ENCODE peak calls at places on chromosomes 12 and 14, in four cellular contexts. One of them, this sample, is unnamed.

GRCh38 chr12:3046441-3047200 is 30.6 kb upstream of the TSPAN9 start:
- DNase-seq in K562: no peak
- DNase-seq in H1: no peak
- DNase-seq in HepG2: no peak
- DNase-seq in this sample: no peak

GRCh38 chr12:21666722-21667121 is 9.1 kb upstream of the LDHB start:
- DNase-seq in K562: no peak
- DNase-seq in H1: no peak
- DNase-seq in HepG2: no peak
- DNase-seq in this sample: no peak

GRCh38 chr12:12506541-12506940 is 56.1 kb downstream of the DUSP16 start:
- DNase-seq in K562: no peak
- DNase-seq in H1: no peak
- DNase-seq in HepG2: no peak
- DNase-seq in this sample: no peak

GRCh38 chr12:93368766-93369165 is 9.0 kb upstream of the NUDT4 start:
- DNase-seq in K562: no peak
- DNase-seq in H1: no peak
- DNase-seq in HepG2: no peak
- DNase-seq in this sample: no peak

GRCh38 chr12:4353785-4354208 is 25.7 kb downstream of the FGF23 start:
- DNase-seq in K562: no peak
- DNase-seq in H1: no peak
- DNase-seq in HepG2: no peak
- DNase-seq in this sample: no peak

GRCh38 chr12:49279706-49280159 is 14.9 kb downstream of the TUBA1C start:
- DNase-seq in K562: no peak
- DNase-seq in H1: no peak
- DNase-seq in HepG2: peak; percentile 56
- DNase-seq in this sample: no peak

GRCh38 chr14:75147423-75148071 is 20.7 kb upstream of the NEK9 start:
- DNase-seq in K562: no peak
- DNase-seq in H1: no peak
- DNase-seq in HepG2: peak; percentile 97
- DNase-seq in this sample: no peak

GRCh38 chr14:106308839-106309389 is 782.5 kb downstream of the TMEM121 start:
- DNase-seq in K562: peak; percentile 49
- DNase-seq in H1: no peak
- DNase-seq in HepG2: peak; percentile 35
- DNase-seq in this sample: peak; percentile 35

GRCh38 chr12:93813972-93814821 is 137.0 kb downstream of the CRADD start:
- DNase-seq in K562: peak; percentile 13
- DNase-seq in H1: no peak
- DNase-seq in HepG2: peak; percentile 43
- DNase-seq in this sample: no peak

GRCh38 chr12:69027411-69027811 is 94.4 kb upstream of the CPM start:
- DNase-seq in K562: no peak
- DNase-seq in H1: no peak
- DNase-seq in HepG2: no peak
- DNase-seq in this sample: no peak

GRCh38 chr12:52344111-52344510 is 22.9 kb upstream of the KRT83 start:
- DNase-seq in K562: no peak
- DNase-seq in H1: no peak
- DNase-seq in HepG2: no peak
- DNase-seq in this sample: no peak

GRCh38 chr12:41052441-41052840 is 135.7 kb upstream of the PDZRN4 start:
- DNase-seq in K562: no peak
- DNase-seq in H1: no peak
- DNase-seq in HepG2: no peak
- DNase-seq in this sample: no peak

GRCh38 chr12:4272014-4272975 is 1.3 kb upstream of the CCND2 start:
- DNase-seq in K562: peak; percentile 56
- DNase-seq in H1: no peak
- DNase-seq in HepG2: no peak
- DNase-seq in this sample: peak; percentile 64

GRCh38 chr12:19833775-19834501 is 394.6 kb downstream of the AEBP2 start:
- DNase-seq in K562: no peak
- DNase-seq in H1: no peak
- DNase-seq in HepG2: no peak
- DNase-seq in this sample: no peak

GRCh38 chr12:122839907-122840554 is 4.8 kb downstream of the HIP1R start:
- DNase-seq in K562: no peak
- DNase-seq in H1: no peak
- DNase-seq in HepG2: no peak
- DNase-seq in this sample: no peak

GRCh38 chr14:94139006-94139405 is 9.6 kb upstream of the IFI27L2 start:
- DNase-seq in K562: no peak
- DNase-seq in H1: no peak
- DNase-seq in HepG2: no peak
- DNase-seq in this sample: no peak

GRCh38 chr14:24054646-24055045 is 2.8 kb downstream of the CARMIL3 start:
- DNase-seq in K562: no peak
- DNase-seq in H1: no peak
- DNase-seq in HepG2: no peak
- DNase-seq in this sample: no peak

GRCh38 chr12:65119063-65119462 is 2.0 kb downstream of the WIF1 start:
- DNase-seq in K562: no peak
- DNase-seq in H1: no peak
- DNase-seq in HepG2: no peak
- DNase-seq in this sample: no peak

GRCh38 chr12:81330480-81330879 is 252.6 kb downstream of the ACSS3 start:
- DNase-seq in K562: no peak
- DNase-seq in H1: no peak
- DNase-seq in HepG2: no peak
- DNase-seq in this sample: no peak

GRCh38 chr14:94343238-94343637 is 20.1 kb upstream of the SERPINA6 start:
- DNase-seq in K562: no peak
- DNase-seq in H1: no peak
- DNase-seq in HepG2: no peak
- DNase-seq in this sample: no peak

GRCh38 chr12:115543269-115543668 is 734.2 kb downstream of the MED13L start:
- DNase-seq in K562: no peak
- DNase-seq in H1: no peak
- DNase-seq in HepG2: no peak
- DNase-seq in this sample: no peak

GRCh38 chr12:92597997-92598396 is 104.8 kb upstream of the PLEKHG7 start:
- DNase-seq in K562: no peak
- DNase-seq in H1: no peak
- DNase-seq in HepG2: no peak
- DNase-seq in this sample: no peak

GRCh38 chr12:11067514-11067913 is 5.4 kb upstream of the TAS2R46 start:
- DNase-seq in K562: no peak
- DNase-seq in H1: no peak
- DNase-seq in HepG2: no peak
- DNase-seq in this sample: no peak

GRCh38 chr14:99718811-99719192 is 34.7 kb downstream of the CYP46A1 start:
- DNase-seq in K562: no peak
- DNase-seq in H1: no peak
- DNase-seq in HepG2: no peak
- DNase-seq in this sample: no peak

GRCh38 chr12:132021031-132021871 is 71.5 kb downstream of the EP400 start:
- DNase-seq in K562: no peak
- DNase-seq in H1: no peak
- DNase-seq in HepG2: no peak
- DNase-seq in this sample: no peak

DNA sequence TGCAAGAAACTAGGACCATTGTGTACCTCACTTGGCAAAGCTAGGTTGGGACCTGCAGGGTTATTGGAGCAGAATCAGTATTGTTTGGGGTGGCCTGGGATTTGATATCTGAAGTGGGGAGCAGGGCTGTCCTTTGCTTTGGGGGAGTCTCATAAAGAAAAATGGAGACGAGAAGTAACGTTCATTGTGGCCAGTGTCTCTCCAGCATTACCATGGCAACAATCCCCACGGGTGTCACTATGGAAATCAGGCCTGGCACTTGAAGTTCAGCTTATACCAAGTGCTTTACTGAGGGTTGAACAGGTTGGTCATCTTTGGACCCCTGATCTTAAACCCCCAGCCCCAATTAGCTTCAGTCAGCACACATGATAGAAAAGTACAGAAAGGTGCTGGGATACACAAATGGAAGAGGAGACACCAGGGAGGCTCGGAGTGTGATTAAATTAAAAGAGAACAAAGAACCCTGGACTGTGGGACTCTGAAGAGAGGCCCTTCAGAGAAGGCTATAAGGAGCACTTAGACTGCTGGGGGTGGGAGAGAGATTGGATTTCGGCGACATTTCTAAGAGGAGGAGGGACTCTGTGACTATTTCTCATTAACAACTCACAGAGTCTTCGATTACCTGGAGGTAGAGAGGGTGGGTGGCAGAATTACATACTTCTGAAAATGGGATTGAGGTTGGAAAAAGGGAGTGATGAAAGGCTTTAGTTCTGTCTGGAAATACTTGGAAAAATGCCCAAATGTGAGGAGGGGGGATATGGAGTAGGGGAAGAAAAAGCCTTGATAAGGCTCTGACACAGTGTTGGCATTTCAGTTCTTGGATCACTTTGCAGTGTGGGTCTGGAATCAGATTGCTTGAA is 3.7 kb downstream of the KIF5A start:
- DNase-seq in K562: no peak
- DNase-seq in H1: no peak
- DNase-seq in HepG2: no peak
- DNase-seq in this sample: no peak
- TF ChIP-seq TAF1 in K562: no peak
- TF ChIP-seq TAF1 in H1: no peak
- TF ChIP-seq TAF1 in HepG2: no peak
- TF ChIP-seq TAF1 in this sample: no peak

GRCh38 chr12:47773062-47773857 is at the start of gene SLC48A1:
- DNase-seq in K562: peak; percentile 95
- DNase-seq in H1: no peak
- DNase-seq in HepG2: peak; percentile 30
- DNase-seq in this sample: peak; percentile 94
- TF ChIP-seq POLR2AphosphoS5 in K562: no peak
- TF ChIP-seq POLR2AphosphoS5 in H1: no peak
- TF ChIP-seq POLR2AphosphoS5 in HepG2: peak; percentile 28
- TF ChIP-seq POLR2AphosphoS5 in this sample: no peak

DNA sequence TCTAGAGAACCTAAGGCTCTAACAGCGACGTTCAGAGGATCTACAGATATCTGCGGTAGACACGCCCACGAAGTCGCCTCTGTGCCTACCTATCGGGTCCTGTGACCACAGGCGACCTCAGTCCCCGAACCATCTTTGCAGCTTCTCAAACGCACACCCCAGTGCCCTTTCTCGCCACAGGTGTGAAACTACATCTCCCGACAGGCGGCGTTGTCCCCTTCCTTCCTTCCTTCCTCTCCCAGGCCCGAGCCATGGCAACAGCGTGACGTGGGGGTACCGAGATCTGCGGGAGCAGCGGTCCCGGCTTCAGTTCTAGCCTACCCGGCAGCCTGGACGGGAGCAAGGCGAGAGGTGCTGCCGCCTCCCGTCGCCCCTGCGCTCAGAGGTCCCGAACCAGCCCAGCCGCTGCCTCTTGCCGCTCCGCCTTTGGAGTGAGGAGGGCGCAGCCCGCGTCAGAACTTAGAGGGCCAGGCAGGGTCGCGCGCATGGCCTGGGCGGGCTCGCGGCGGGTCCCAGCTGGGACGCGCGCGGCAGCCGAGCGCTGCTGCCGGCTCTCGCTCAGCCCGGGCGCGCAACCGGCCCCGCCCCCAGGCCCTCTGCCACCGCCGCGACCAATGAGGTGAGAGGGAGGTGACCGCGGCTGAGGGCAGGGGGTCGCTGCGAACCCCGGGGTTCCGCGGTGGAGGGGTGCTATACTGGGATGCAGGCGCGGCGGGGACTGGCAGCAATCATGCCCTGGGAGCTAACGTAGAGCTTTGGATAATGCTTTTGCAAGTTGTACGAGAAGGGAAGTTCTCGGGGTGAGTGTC is at the start of gene COQ10A:
- DNase-seq in K562: peak; percentile 94
- DNase-seq in H1: peak; percentile 51
- DNase-seq in HepG2: peak; percentile 83
- DNase-seq in this sample: peak; percentile 98
- TF ChIP-seq POLR2A in K562: peak; percentile 90
- TF ChIP-seq POLR2A in H1: peak; percentile 85
- TF ChIP-seq POLR2A in HepG2: peak; percentile 90
- TF ChIP-seq POLR2A in this sample: peak; percentile 85

GRCh38 chr12:27094726-27095125 is 12.3 kb upstream of the C12orf71 start:
- DNase-seq in K562: no peak
- DNase-seq in H1: no peak
- DNase-seq in HepG2: no peak
- DNase-seq in this sample: no peak
- TF ChIP-seq TAF1 in K562: no peak
- TF ChIP-seq TAF1 in H1: no peak
- TF ChIP-seq TAF1 in HepG2: no peak
- TF ChIP-seq TAF1 in this sample: no peak

DNA sequence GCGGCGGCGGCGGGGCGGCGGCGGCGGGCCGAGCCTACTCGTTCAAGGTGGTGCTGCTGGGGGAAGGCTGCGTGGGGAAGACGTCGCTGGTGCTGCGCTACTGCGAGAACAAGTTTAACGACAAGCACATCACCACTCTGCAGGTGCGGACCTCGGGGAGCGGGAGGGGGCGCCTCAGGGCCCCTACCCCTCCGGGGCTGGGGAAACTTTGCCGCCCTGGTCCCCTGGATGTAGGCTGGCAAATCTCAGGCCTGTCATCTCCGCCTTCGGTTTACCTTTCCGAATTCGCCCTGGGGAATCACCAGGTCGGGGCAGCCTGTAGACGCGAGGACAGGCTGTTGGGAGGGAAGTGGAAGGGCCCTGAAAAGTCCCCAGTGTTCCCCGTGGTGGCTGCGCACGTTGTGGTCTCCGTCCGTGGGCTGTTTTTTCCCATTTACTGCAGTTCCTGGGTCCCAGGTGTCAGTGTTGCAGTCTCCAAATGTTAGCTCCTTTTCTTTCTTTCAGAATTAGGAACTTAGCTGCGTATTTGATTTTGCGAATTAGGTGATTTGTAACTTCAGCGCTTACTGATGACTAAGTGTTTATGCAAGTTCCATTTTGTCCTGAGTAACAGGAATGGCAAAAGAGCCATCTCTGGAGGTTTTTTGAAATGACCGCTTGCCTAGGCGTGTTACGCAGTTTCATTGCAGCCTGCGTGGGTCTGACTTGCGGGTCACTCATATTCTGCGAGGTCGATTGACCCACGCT is 656 bp downstream of the RAB21 start:
- DNase-seq in K562: no peak
- DNase-seq in H1: no peak
- DNase-seq in HepG2: peak; percentile 18
- DNase-seq in this sample: peak; percentile 27
- TF ChIP-seq POLR2AphosphoS5 in K562: no peak
- TF ChIP-seq POLR2AphosphoS5 in H1: no peak
- TF ChIP-seq POLR2AphosphoS5 in HepG2: no peak
- TF ChIP-seq POLR2AphosphoS5 in this sample: peak; percentile 69

This sample was measured in GM12892.